ENCODE peak calls at places on chromosomes 2 and 18, in five cellular contexts. D is spleen, G is suprapubic skin, R is GM12878, V is HL-60. H is an unnamed sample.

GRCh38 chr2:25971596-25971995 is 10.7 kb downstream of the KIF3C start:
- DNase-seq in D (no peak), G (no peak), R (no peak), V (no peak), H (no peak)

GRCh38 chr2:202147775-202148174 is 74.7 kb downstream of the KIAA2012 start:
- DNase-seq in D (no peak), G (no peak), R (no peak), V (no peak), H (no peak)

GRCh38 chr2:71678874-71679273 is 225.5 kb downstream of the DYSF start:
- DNase-seq in D (no peak), G (peak; percentile 20), R (no peak), V (no peak), H (no peak)

GRCh38 chr2:235960011-235960715 is 208.0 kb downstream of the GBX2 start:
- DNase-seq in D (peak; percentile 54), G (no peak), R (no peak), V (no peak), H (no peak)

GRCh38 chr2:222399038-222399783 is 25.1 kb upstream of the SGPP2 start:
- DNase-seq in D (no peak), G (no peak), R (no peak), V (no peak), H (no peak)

GRCh38 chr18:56447972-56448371 is 190.4 kb downstream of the TXNL1 start:
- DNase-seq in D (no peak), G (no peak), R (no peak), V (no peak), H (no peak)

GRCh38 chr2:225104971-225105370 is 62.7 kb upstream of the DOCK10 start:
- DNase-seq in D (no peak), G (no peak), R (no peak), V (no peak), H (no peak)

GRCh38 chr2:239819091-239819973 is 205.8 kb downstream of the NDUFA10 start:
- DNase-seq in D (peak; percentile 52), G (peak; percentile 65), R (no peak), V (no peak), H (no peak)

GRCh38 chr2:134137182-134137595 is 116.7 kb upstream of the MGAT5 start:
- DNase-seq in D (no peak), G (no peak), R (no peak), V (no peak), H (no peak)

GRCh38 chr2:53756644-53757043 is 11.0 kb upstream of the CHAC2 start:
- DNase-seq in D (no peak), G (no peak), R (no peak), V (no peak), H (no peak)

GRCh38 chr2:50126845-50127244 is 905.1 kb downstream of the NRXN1 start:
- DNase-seq in D (no peak), G (no peak), R (no peak), V (no peak), H (peak; percentile 66)

GRCh38 chr18:62288669-62289016 is 36.5 kb upstream of the TNFRSF11A start:
- DNase-seq in D (no peak), G (no peak), R (no peak), V (no peak), H (no peak)

GRCh38 chr2:136151021-136151971 is 33.3 kb upstream of the CXCR4 start:
- DNase-seq in D (no peak), G (no peak), R (no peak), V (no peak), H (no peak)

GRCh38 chr2:12389354-12390045 is 327.2 kb upstream of the TRIB2 start:
- DNase-seq in D (no peak), G (no peak), R (no peak), V (no peak), H (no peak)

GRCh38 chr18:58632557-58632956 is 3.7 kb upstream of the ALPK2 start:
- DNase-seq in D (no peak), G (no peak), R (no peak), V (no peak), H (no peak)

GRCh38 chr18:23332356-23332755 is 120.7 kb upstream of the RIOK3 start:
- DNase-seq in D (no peak), G (no peak), R (no peak), V (no peak), H (no peak)

GRCh38 chr2:39024833-39025232 is 96.0 kb downstream of the SOS1 start:
- DNase-seq in D (no peak), G (no peak), R (no peak), V (no peak), H (no peak)

GRCh38 chr2:122191331-122191730 is 435.9 kb downstream of the TSN start:
- DNase-seq in D (no peak), G (no peak), R (no peak), V (peak; percentile 11), H (no peak)

GRCh38 chr2:12091201-12091806 is 344.9 kb downstream of the LPIN1 start:
- DNase-seq in D (no peak), G (no peak), R (no peak), V (no peak), H (no peak)

GRCh38 chr2:143205106-143205764 is 76.0 kb downstream of the ARHGAP15 start:
- DNase-seq in D (no peak), G (no peak), R (no peak), V (no peak), H (no peak)

GRCh38 chr2:36360063-36360462 is 4.5 kb downstream of the CRIM1 start:
- DNase-seq in D (no peak), G (no peak), R (no peak), V (no peak), H (no peak)

GRCh38 chr2:37737507-37737906 is 66.1 kb upstream of the CDC42EP3 start:
- DNase-seq in D (no peak), G (no peak), R (no peak), V (no peak), H (no peak)
- H3K27ac ChIP-seq in D (no peak overlapping the region), G (no peak overlapping the region), R (no peak overlapping the region), V (peak overlapping the region; percentile 20), H (no peak overlapping the region)

GRCh38 chr2:46050489-46050888 is 246.7 kb upstream of the EPAS1 start:
- DNase-seq in D (no peak), G (no peak), R (no peak), V (no peak), H (peak; percentile 24)
- TF ChIP-seq CTCF in D (no peak), G (no peak), R (no peak), V (no peak), H (no peak)

GRCh38 chr2:67872481-67872880 is 190.3 kb downstream of the C1D start:
- DNase-seq in D (no peak), G (no peak), R (no peak), V (no peak), H (no peak)

GRCh38 chr2:67876176-67876575 is 186.6 kb downstream of the C1D start:
- DNase-seq in D (no peak), G (no peak), R (no peak), V (no peak), H (no peak)

GRCh38 chr2:67867735-67868134 is 195.1 kb downstream of the C1D start:
- DNase-seq in D (no peak), G (no peak), R (no peak), V (no peak), H (no peak)

GRCh38 chr2:67873916-67874315 is 188.9 kb downstream of the C1D start:
- DNase-seq in D (no peak), G (no peak), R (no peak), V (no peak), H (no peak)

DNA sequence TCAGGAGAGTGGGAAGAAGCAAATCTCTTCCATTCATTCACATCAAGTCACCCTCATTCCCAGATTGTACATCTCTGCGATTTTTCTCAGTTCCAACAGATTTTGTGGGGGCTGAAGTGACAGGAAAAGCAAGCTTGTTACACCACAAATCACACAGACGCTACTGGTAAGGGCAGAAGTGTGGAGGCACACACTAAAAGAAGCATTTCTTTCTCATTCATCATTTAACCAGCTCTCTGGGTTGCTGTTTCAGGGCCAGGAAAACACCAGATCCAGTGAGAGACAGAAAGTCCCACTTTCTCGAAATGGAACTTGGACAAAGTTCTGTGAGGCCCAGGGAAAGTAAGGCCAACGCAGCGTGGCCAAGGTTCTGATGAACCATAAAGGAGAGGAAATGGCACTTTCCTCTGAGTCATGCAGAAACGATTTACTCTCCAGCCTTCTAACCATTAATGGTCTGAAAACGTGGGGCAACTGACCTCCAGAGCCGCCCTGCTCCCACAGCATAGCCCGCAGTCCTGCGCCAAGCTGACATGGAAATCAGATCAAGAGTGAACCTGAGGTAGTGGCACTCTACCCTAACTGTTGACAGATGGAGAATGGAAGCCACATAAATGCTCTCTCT is 191.0 kb downstream of the C1D start:
- DNase-seq in D (no peak), G (no peak), R (no peak), V (no peak), H (no peak)
- TF ChIP-seq POLR2AphosphoS5 in D (no peak), G (no peak), R (no peak), V (no peak), H (peak; percentile 55)

GRCh38 chr18:78798402-78799175 is 181.0 kb upstream of the SALL3 start:
- DNase-seq in D (peak; percentile 61), G (no peak), R (no peak), V (no peak), H (no peak)

GRCh38 chr18:78794031-78794430 is 185.6 kb upstream of the SALL3 start:
- DNase-seq in D (peak; percentile 54), G (no peak), R (no peak), V (no peak), H (no peak)

GRCh38 chr18:78796693-78797455 is 182.7 kb upstream of the SALL3 start:
- DNase-seq in D (peak; percentile 73), G (no peak), R (no peak), V (no peak), H (no peak)

GRCh38 chr18:78799382-78800089 is 180.1 kb upstream of the SALL3 start:
- DNase-seq in D (peak; percentile 71), G (no peak), R (no peak), V (no peak), H (no peak)

DNA sequence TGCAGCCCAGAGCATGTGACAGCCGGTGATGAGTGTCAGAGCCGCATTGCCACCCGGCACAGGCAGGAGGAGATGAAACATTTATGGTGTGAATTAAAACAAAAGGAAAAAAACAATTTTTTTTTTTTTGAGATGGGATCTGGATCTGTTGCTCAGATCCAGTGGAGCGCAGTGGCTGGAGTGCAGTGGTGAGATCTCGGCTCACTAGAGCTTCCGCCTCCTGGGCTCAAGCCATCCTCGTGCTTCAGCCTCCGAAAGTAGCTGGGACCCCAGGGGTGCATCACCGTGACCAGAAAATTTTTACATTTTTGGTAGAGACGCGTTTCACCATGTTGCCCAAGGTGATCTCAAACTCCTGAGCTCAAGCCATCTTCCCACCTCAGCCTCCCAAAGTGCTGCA is 182.1 kb upstream of the SALL3 start:
- DNase-seq in D (no peak), G (no peak), R (no peak), V (no peak), H (no peak)
- H3K27ac ChIP-seq in D (no peak overlapping the region), G (no peak overlapping the region), R (no peak overlapping the region), V (no peak overlapping the region), H (no peak overlapping the region)

DNA sequence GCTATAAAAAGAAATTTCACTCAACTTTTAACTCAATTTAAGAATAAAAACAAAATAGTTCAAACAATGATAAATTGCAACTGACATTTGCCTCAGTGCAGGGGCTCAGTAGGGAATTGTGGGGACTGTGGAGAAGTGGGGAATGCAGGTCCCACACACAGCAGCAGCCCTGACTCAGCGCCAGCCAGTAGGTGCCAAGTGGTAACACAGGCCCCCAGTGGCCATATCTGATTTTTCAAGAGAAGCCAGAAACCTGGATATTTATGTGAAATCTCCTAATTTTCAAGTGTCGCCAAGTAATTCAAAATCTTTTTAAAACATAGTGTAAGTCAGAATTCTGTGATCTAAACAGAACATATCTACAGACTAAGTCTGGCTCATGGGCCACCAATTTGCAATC is 186.3 kb downstream of the EN1 start:
- DNase-seq in D (no peak), G (no peak), R (no peak), V (no peak), H (no peak)
- TF ChIP-seq CTCF in D (no peak), G (no peak), R (no peak), V (no peak), H (no peak)

H was measured in prostate gland.